ENCODE peak calls at places on chromosomes 7 and 10, in four cellular contexts. One of them, this sample, is unnamed.

GRCh38 chr10:63547628-63548356 is 26.6 kb downstream of the REEP3 start:
- DNase-seq in activated effector memory CD4-positive, alpha-beta T cell treated with Interleukin-2 at 50 U/mL for 16 hours: no peak
- DNase-seq in anterior cingulate cortex: no peak
- DNase-seq in nucleus accumbens: no peak
- DNase-seq in this sample: no peak

GRCh38 chr7:66140924-66141323 is 26.3 kb downstream of the CRCP start:
- DNase-seq in activated effector memory CD4-positive, alpha-beta T cell treated with Interleukin-2 at 50 U/mL for 16 hours: no peak
- DNase-seq in anterior cingulate cortex: peak; percentile 40
- DNase-seq in nucleus accumbens: peak; percentile 69
- DNase-seq in this sample: peak; percentile 86

GRCh38 chr10:68560201-68560915 is at the start of gene TET1:
- DNase-seq in activated effector memory CD4-positive, alpha-beta T cell treated with Interleukin-2 at 50 U/mL for 16 hours: no peak
- DNase-seq in anterior cingulate cortex: no peak
- DNase-seq in nucleus accumbens: peak; percentile 15
- DNase-seq in this sample: peak; percentile 60

GRCh38 chr7:2812831-2813230 is 31.3 kb downstream of the GNA12 start:
- DNase-seq in activated effector memory CD4-positive, alpha-beta T cell treated with Interleukin-2 at 50 U/mL for 16 hours: no peak
- DNase-seq in anterior cingulate cortex: no peak
- DNase-seq in nucleus accumbens: no peak
- DNase-seq in this sample: no peak

GRCh38 chr10:110165239-110165638 is 42.2 kb upstream of the MXI1 start:
- DNase-seq in activated effector memory CD4-positive, alpha-beta T cell treated with Interleukin-2 at 50 U/mL for 16 hours: no peak
- DNase-seq in anterior cingulate cortex: no peak
- DNase-seq in nucleus accumbens: no peak
- DNase-seq in this sample: peak; percentile 10

GRCh38 chr7:112414855-112415490 is 35.3 kb upstream of the IFRD1 start:
- DNase-seq in activated effector memory CD4-positive, alpha-beta T cell treated with Interleukin-2 at 50 U/mL for 16 hours: no peak
- DNase-seq in anterior cingulate cortex: no peak
- DNase-seq in nucleus accumbens: no peak
- DNase-seq in this sample: no peak

GRCh38 chr10:77165445-77166316 is 471.9 kb downstream of the KCNMA1 start:
- DNase-seq in activated effector memory CD4-positive, alpha-beta T cell treated with Interleukin-2 at 50 U/mL for 16 hours: peak; percentile 2
- DNase-seq in anterior cingulate cortex: no peak
- DNase-seq in nucleus accumbens: peak; percentile 33
- DNase-seq in this sample: peak; percentile 36

GRCh38 chr10:73762915-73763314 is 18.7 kb downstream of the SEC24C start:
- DNase-seq in activated effector memory CD4-positive, alpha-beta T cell treated with Interleukin-2 at 50 U/mL for 16 hours: no peak
- DNase-seq in anterior cingulate cortex: no peak
- DNase-seq in nucleus accumbens: no peak
- DNase-seq in this sample: no peak

GRCh38 chr7:159253657-159254056 is 109.0 kb upstream of the VIPR2 start:
- DNase-seq in activated effector memory CD4-positive, alpha-beta T cell treated with Interleukin-2 at 50 U/mL for 16 hours: no peak
- DNase-seq in anterior cingulate cortex: no peak
- DNase-seq in nucleus accumbens: no peak
- DNase-seq in this sample: no peak

GRCh38 chr7:20217193-20217948 is at the start of gene MACC1:
- DNase-seq in activated effector memory CD4-positive, alpha-beta T cell treated with Interleukin-2 at 50 U/mL for 16 hours: no peak
- DNase-seq in anterior cingulate cortex: no peak
- DNase-seq in nucleus accumbens: no peak
- DNase-seq in this sample: no peak

GRCh38 chr7:101618207-101618839 is 10.8 kb downstream of the MYL10 start:
- DNase-seq in activated effector memory CD4-positive, alpha-beta T cell treated with Interleukin-2 at 50 U/mL for 16 hours: no peak
- DNase-seq in anterior cingulate cortex: no peak
- DNase-seq in nucleus accumbens: no peak
- DNase-seq in this sample: no peak

GRCh38 chr10:20768849-20769248 is 128.3 kb downstream of the NEBL start:
- DNase-seq in activated effector memory CD4-positive, alpha-beta T cell treated with Interleukin-2 at 50 U/mL for 16 hours: no peak
- DNase-seq in anterior cingulate cortex: no peak
- DNase-seq in nucleus accumbens: no peak
- DNase-seq in this sample: no peak

GRCh38 chr10:19302117-19302516 is 253.5 kb downstream of the MALRD1 start:
- DNase-seq in activated effector memory CD4-positive, alpha-beta T cell treated with Interleukin-2 at 50 U/mL for 16 hours: no peak
- DNase-seq in anterior cingulate cortex: no peak
- DNase-seq in nucleus accumbens: no peak
- DNase-seq in this sample: no peak

GRCh38 chr7:32336726-32337125 is 153.5 kb downstream of the LSM5 start:
- DNase-seq in activated effector memory CD4-positive, alpha-beta T cell treated with Interleukin-2 at 50 U/mL for 16 hours: no peak
- DNase-seq in anterior cingulate cortex: no peak
- DNase-seq in nucleus accumbens: no peak
- DNase-seq in this sample: no peak

GRCh38 chr10:70974351-70974901 is 86.1 kb upstream of the PCBD1 start:
- DNase-seq in activated effector memory CD4-positive, alpha-beta T cell treated with Interleukin-2 at 50 U/mL for 16 hours: no peak
- DNase-seq in anterior cingulate cortex: no peak
- DNase-seq in nucleus accumbens: no peak
- DNase-seq in this sample: no peak

GRCh38 chr10:15120523-15120922 is 23.4 kb downstream of the RPP38 start:
- DNase-seq in activated effector memory CD4-positive, alpha-beta T cell treated with Interleukin-2 at 50 U/mL for 16 hours: no peak
- DNase-seq in anterior cingulate cortex: no peak
- DNase-seq in nucleus accumbens: no peak
- DNase-seq in this sample: no peak

GRCh38 chr10:63769367-63769766 is 248.2 kb downstream of the REEP3 start:
- DNase-seq in activated effector memory CD4-positive, alpha-beta T cell treated with Interleukin-2 at 50 U/mL for 16 hours: no peak
- DNase-seq in anterior cingulate cortex: no peak
- DNase-seq in nucleus accumbens: no peak
- DNase-seq in this sample: no peak

GRCh38 chr10:98141484-98142073 is 7.1 kb downstream of the R3HCC1L start:
- DNase-seq in activated effector memory CD4-positive, alpha-beta T cell treated with Interleukin-2 at 50 U/mL for 16 hours: no peak
- DNase-seq in anterior cingulate cortex: no peak
- DNase-seq in nucleus accumbens: no peak
- DNase-seq in this sample: no peak

GRCh38 chr7:121041516-121042148 is 53.1 kb downstream of the CPED1 start:
- DNase-seq in activated effector memory CD4-positive, alpha-beta T cell treated with Interleukin-2 at 50 U/mL for 16 hours: no peak
- DNase-seq in anterior cingulate cortex: no peak
- DNase-seq in nucleus accumbens: no peak
- DNase-seq in this sample: no peak

GRCh38 chr10:47094126-47094525 is 182.9 kb downstream of the PTPN20 start:
- DNase-seq in activated effector memory CD4-positive, alpha-beta T cell treated with Interleukin-2 at 50 U/mL for 16 hours: no peak
- DNase-seq in anterior cingulate cortex: no peak
- DNase-seq in nucleus accumbens: no peak
- DNase-seq in this sample: no peak

This sample was measured in testis.